ENCODE peak calls at places on chromosomes 1 and 21, in seven cellular contexts. One of them, this sample, is unnamed.
A peak's percentile ranks its signal among the peaks of the same experiment; 100 is the strongest.

GRCh38 chr1:55781944-55782482 is 566.8 kb upstream of the USP24 start:
- DNase-seq in SK-N-SH: no peak
- DNase-seq in A549: peak; percentile 3
- DNase-seq in ovary: no peak
- DNase-seq in sigmoid colon: peak; percentile 88
- DNase-seq in H1: no peak
- DNase-seq in upper lobe of left lung: no peak
- DNase-seq in this sample: no peak

GRCh38 chr1:206472454-206472853 is 2.2 kb downstream of the IKBKE start:
- DNase-seq in SK-N-SH: peak; percentile 42
- DNase-seq in A549: no peak
- DNase-seq in ovary: no peak
- DNase-seq in sigmoid colon: no peak
- DNase-seq in H1: no peak
- DNase-seq in upper lobe of left lung: peak; percentile 62
- DNase-seq in this sample: no peak

GRCh38 chr1:19323987-19324664 is 12.0 kb downstream of the SLC66A1 start:
- DNase-seq in SK-N-SH: no peak
- DNase-seq in A549: no peak
- DNase-seq in ovary: no peak
- DNase-seq in sigmoid colon: no peak
- DNase-seq in H1: no peak
- DNase-seq in upper lobe of left lung: no peak
- DNase-seq in this sample: no peak

GRCh38 chr1:112866981-112867380 is 89.0 kb downstream of the SLC16A1 start:
- DNase-seq in SK-N-SH: no peak
- DNase-seq in A549: no peak
- DNase-seq in ovary: no peak
- DNase-seq in sigmoid colon: no peak
- DNase-seq in H1: no peak
- DNase-seq in upper lobe of left lung: no peak
- DNase-seq in this sample: no peak

GRCh38 chr1:6927626-6928025 is 142.4 kb downstream of the CAMTA1 start:
- DNase-seq in SK-N-SH: peak; percentile 43
- DNase-seq in A549: no peak
- DNase-seq in ovary: no peak
- DNase-seq in sigmoid colon: no peak
- DNase-seq in H1: no peak
- DNase-seq in upper lobe of left lung: no peak
- DNase-seq in this sample: no peak

GRCh38 chr1:154193821-154194220 is 1.9 kb upstream of the TPM3 start:
- DNase-seq in SK-N-SH: no peak
- DNase-seq in A549: peak; percentile 27
- DNase-seq in ovary: no peak
- DNase-seq in sigmoid colon: no peak
- DNase-seq in H1: no peak
- DNase-seq in upper lobe of left lung: no peak
- DNase-seq in this sample: peak; percentile 46

GRCh38 chr1:199685369-199685768 is 342.1 kb upstream of the NR5A2 start:
- DNase-seq in SK-N-SH: no peak
- DNase-seq in A549: peak; percentile 60
- DNase-seq in ovary: no peak
- DNase-seq in sigmoid colon: no peak
- DNase-seq in H1: no peak
- DNase-seq in upper lobe of left lung: no peak
- DNase-seq in this sample: no peak

GRCh38 chr1:85464497-85465098 is 361 bp downstream of the DDAH1 start:
- DNase-seq in SK-N-SH: peak; percentile 81
- DNase-seq in A549: peak; percentile 55
- DNase-seq in ovary: peak; percentile 57
- DNase-seq in sigmoid colon: peak; percentile 81
- DNase-seq in H1: peak; percentile 83
- DNase-seq in upper lobe of left lung: peak; percentile 69
- DNase-seq in this sample: peak; percentile 68

GRCh38 chr1:147236448-147236847 is 6.0 kb upstream of the CHD1L start:
- DNase-seq in SK-N-SH: no peak
- DNase-seq in A549: no peak
- DNase-seq in ovary: no peak
- DNase-seq in sigmoid colon: no peak
- DNase-seq in H1: no peak
- DNase-seq in upper lobe of left lung: no peak
- DNase-seq in this sample: no peak

GRCh38 chr1:201883786-201884185 is 4.9 kb upstream of the SHISA4 start:
- DNase-seq in SK-N-SH: no peak
- DNase-seq in A549: no peak
- DNase-seq in ovary: no peak
- DNase-seq in sigmoid colon: no peak
- DNase-seq in H1: no peak
- DNase-seq in upper lobe of left lung: peak; percentile 42
- DNase-seq in this sample: no peak

GRCh38 chr21:35925497-35925896 is 134.8 kb downstream of the SETD4 start:
- DNase-seq in SK-N-SH: no peak
- DNase-seq in A549: no peak
- DNase-seq in ovary: no peak
- DNase-seq in sigmoid colon: peak; percentile 69
- DNase-seq in H1: no peak
- DNase-seq in upper lobe of left lung: peak; percentile 35
- DNase-seq in this sample: peak; percentile 39

GRCh38 chr1:74245168-74245753 is 10.1 kb downstream of the TNNI3K start:
- DNase-seq in SK-N-SH: no peak
- DNase-seq in A549: no peak
- DNase-seq in ovary: no peak
- DNase-seq in sigmoid colon: no peak
- DNase-seq in H1: peak; percentile 68
- DNase-seq in upper lobe of left lung: no peak
- DNase-seq in this sample: no peak

GRCh38 chr1:231702804-231703203 is 76.2 kb downstream of the DISC1 start:
- DNase-seq in SK-N-SH: no peak
- DNase-seq in A549: no peak
- DNase-seq in ovary: no peak
- DNase-seq in sigmoid colon: no peak
- DNase-seq in H1: no peak
- DNase-seq in upper lobe of left lung: no peak
- DNase-seq in this sample: no peak

GRCh38 chr1:25727819-25728286 is 72.1 kb upstream of the SELENON start:
- DNase-seq in SK-N-SH: peak; percentile 82
- DNase-seq in A549: no peak
- DNase-seq in ovary: peak; percentile 86
- DNase-seq in sigmoid colon: peak; percentile 89
- DNase-seq in H1: peak; percentile 50
- DNase-seq in upper lobe of left lung: peak; percentile 35
- DNase-seq in this sample: peak; percentile 79

GRCh38 chr1:219555031-219555667 is 57.8 kb downstream of the ZC3H11B start:
- DNase-seq in SK-N-SH: no peak
- DNase-seq in A549: peak; percentile 61
- DNase-seq in ovary: no peak
- DNase-seq in sigmoid colon: no peak
- DNase-seq in H1: no peak
- DNase-seq in upper lobe of left lung: no peak
- DNase-seq in this sample: no peak

GRCh38 chr1:47866631-47867446 is 130.3 kb downstream of the TRABD2B start:
- DNase-seq in SK-N-SH: no peak
- DNase-seq in A549: no peak
- DNase-seq in ovary: no peak
- DNase-seq in sigmoid colon: no peak
- DNase-seq in H1: no peak
- DNase-seq in upper lobe of left lung: no peak
- DNase-seq in this sample: no peak

GRCh38 chr1:87292684-87293493 is 35.8 kb upstream of the LMO4 start:
- DNase-seq in SK-N-SH: peak; percentile 57
- DNase-seq in A549: peak; percentile 48
- DNase-seq in ovary: peak; percentile 64
- DNase-seq in sigmoid colon: no peak
- DNase-seq in H1: peak; percentile 78
- DNase-seq in upper lobe of left lung: peak; percentile 40
- DNase-seq in this sample: peak; percentile 63

GRCh38 chr1:200660719-200661118 is 9.0 kb downstream of the DDX59 start:
- DNase-seq in SK-N-SH: no peak
- DNase-seq in A549: no peak
- DNase-seq in ovary: peak; percentile 28
- DNase-seq in sigmoid colon: peak; percentile 75
- DNase-seq in H1: no peak
- DNase-seq in upper lobe of left lung: no peak
- DNase-seq in this sample: no peak

GRCh38 chr1:164667010-164667409 is 108.0 kb downstream of the PBX1 start:
- DNase-seq in SK-N-SH: no peak
- DNase-seq in A549: no peak
- DNase-seq in ovary: no peak
- DNase-seq in sigmoid colon: no peak
- DNase-seq in H1: no peak
- DNase-seq in upper lobe of left lung: no peak
- DNase-seq in this sample: no peak

GRCh38 chr1:94679336-94680007 is 137.9 kb upstream of the F3 start:
- DNase-seq in SK-N-SH: no peak
- DNase-seq in A549: no peak
- DNase-seq in ovary: no peak
- DNase-seq in sigmoid colon: peak; percentile 91
- DNase-seq in H1: no peak
- DNase-seq in upper lobe of left lung: no peak
- DNase-seq in this sample: no peak

GRCh38 chr1:159753386-159753785 is 27.4 kb upstream of the DUSP23 start:
- DNase-seq in SK-N-SH: no peak
- DNase-seq in A549: no peak
- DNase-seq in ovary: no peak
- DNase-seq in sigmoid colon: no peak
- DNase-seq in H1: no peak
- DNase-seq in upper lobe of left lung: no peak
- DNase-seq in this sample: no peak

GRCh38 chr1:215777370-215777925 is 210.3 kb downstream of the KCTD3 start:
- DNase-seq in SK-N-SH: no peak
- DNase-seq in A549: no peak
- DNase-seq in ovary: no peak
- DNase-seq in sigmoid colon: no peak
- DNase-seq in H1: no peak
- DNase-seq in upper lobe of left lung: no peak
- DNase-seq in this sample: no peak

GRCh38 chr1:113930499-113931161 is 1.5 kb downstream of the HIPK1 start:
- DNase-seq in SK-N-SH: peak; percentile 43
- DNase-seq in A549: peak; percentile 27
- DNase-seq in ovary: no peak
- DNase-seq in sigmoid colon: no peak
- DNase-seq in H1: no peak
- DNase-seq in upper lobe of left lung: peak; percentile 68
- DNase-seq in this sample: no peak

GRCh38 chr1:113929750-113930498 is 800 bp downstream of the HIPK1 start:
- DNase-seq in SK-N-SH: no peak
- DNase-seq in A549: no peak
- DNase-seq in ovary: peak; percentile 49
- DNase-seq in sigmoid colon: peak; percentile 76
- DNase-seq in H1: peak; percentile 69
- DNase-seq in upper lobe of left lung: peak; percentile 71
- DNase-seq in this sample: peak; percentile 63

GRCh38 chr1:113928129-113928949 is 785 bp upstream of the HIPK1 start:
- DNase-seq in SK-N-SH: no peak
- DNase-seq in A549: no peak
- DNase-seq in ovary: no peak
- DNase-seq in sigmoid colon: no peak
- DNase-seq in H1: no peak
- DNase-seq in upper lobe of left lung: no peak
- DNase-seq in this sample: no peak

GRCh38 chr1:113931456-113931855 is 2.3 kb downstream of the HIPK1 start:
- DNase-seq in SK-N-SH: no peak
- DNase-seq in A549: no peak
- DNase-seq in ovary: no peak
- DNase-seq in sigmoid colon: no peak
- DNase-seq in H1: no peak
- DNase-seq in upper lobe of left lung: no peak
- DNase-seq in this sample: no peak

GRCh38 chr1:113928950-113929749 is at the start of gene HIPK1:
- DNase-seq in SK-N-SH: peak; percentile 95
- DNase-seq in A549: peak; percentile 83
- DNase-seq in ovary: peak; percentile 93
- DNase-seq in sigmoid colon: peak; percentile 95
- DNase-seq in H1: peak; percentile 96
- DNase-seq in upper lobe of left lung: peak; percentile 96
- DNase-seq in this sample: peak; percentile 95
- TF ChIP-seq EP300 in SK-N-SH: peak; percentile 45
- TF ChIP-seq EP300 in A549: no peak
- TF ChIP-seq EP300 in ovary: peak; percentile 29
- TF ChIP-seq EP300 in sigmoid colon: no peak
- TF ChIP-seq EP300 in H1: no peak
- TF ChIP-seq EP300 in upper lobe of left lung: no peak
- TF ChIP-seq EP300 in this sample: no peak

GRCh38 chr1:10673305-10673704 is 123.1 kb downstream of the CASZ1 start:
- DNase-seq in SK-N-SH: no peak
- DNase-seq in A549: no peak
- DNase-seq in ovary: no peak
- DNase-seq in sigmoid colon: no peak
- DNase-seq in H1: no peak
- DNase-seq in upper lobe of left lung: no peak
- DNase-seq in this sample: no peak
- H3K27ac ChIP-seq in SK-N-SH: no peak overlapping the region
- H3K27ac ChIP-seq in A549: no peak overlapping the region
- H3K27ac ChIP-seq in ovary: no peak overlapping the region
- H3K27ac ChIP-seq in sigmoid colon: peak overlapping the region; percentile 69
- H3K27ac ChIP-seq in H1: no peak overlapping the region
- H3K27ac ChIP-seq in upper lobe of left lung: peak overlapping the region; percentile 89
- H3K27ac ChIP-seq in this sample: peak overlapping the region; percentile 97

DNA sequence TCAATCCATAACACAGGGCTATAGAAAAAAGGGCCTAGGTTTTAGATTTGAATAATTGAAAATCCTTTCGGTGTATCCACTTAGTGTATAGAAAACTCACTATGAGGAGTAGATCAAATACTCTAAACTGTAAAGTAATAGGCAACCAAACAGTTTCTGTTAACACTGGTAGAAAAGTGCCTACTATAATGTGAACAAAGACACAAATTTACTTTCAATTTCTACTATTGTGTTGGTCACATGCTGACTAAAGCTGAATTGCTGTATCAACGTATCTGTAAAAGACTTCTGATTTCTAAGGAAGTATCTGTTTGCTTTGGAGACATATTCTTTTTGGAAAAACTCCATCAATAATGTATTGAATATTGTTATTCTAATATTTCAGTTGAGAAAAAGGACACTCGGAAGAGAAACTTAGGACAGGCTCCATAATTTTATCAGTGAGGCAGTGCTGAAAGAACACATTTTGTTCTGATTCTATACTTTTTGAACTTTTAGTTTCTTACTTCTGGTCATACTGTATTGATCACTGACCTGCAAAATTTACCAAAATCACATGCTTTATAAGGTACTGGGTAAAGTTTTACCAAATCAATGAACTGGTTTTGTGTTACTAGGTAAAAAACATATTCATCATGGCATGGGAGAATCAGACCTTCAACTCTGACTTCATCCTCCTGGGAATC is at the start of gene OR2M5:
- DNase-seq in SK-N-SH: no peak
- DNase-seq in A549: no peak
- DNase-seq in ovary: no peak
- DNase-seq in sigmoid colon: no peak
- DNase-seq in H1: no peak
- DNase-seq in upper lobe of left lung: no peak
- DNase-seq in this sample: no peak
- H3K9me3 ChIP-seq in SK-N-SH: no peaks in the 10 kb centered on the region
- H3K9me3 ChIP-seq in A549: no peaks in the 10 kb centered on the region
- H3K9me3 ChIP-seq in ovary: no peaks in the 10 kb centered on the region
- H3K9me3 ChIP-seq in sigmoid colon: no peaks in the 10 kb centered on the region
- H3K9me3 ChIP-seq in H1: peaks cover 62% of the 10 kb centered on the region
- H3K9me3 ChIP-seq in upper lobe of left lung: no peaks in the 10 kb centered on the region
- H3K9me3 ChIP-seq in this sample: peaks cover 5% of the 10 kb centered on the region

GRCh38 chr1:70042090-70042716 is 163.2 kb downstream of the LRRC40 start:
- DNase-seq in SK-N-SH: no peak
- DNase-seq in A549: no peak
- DNase-seq in ovary: no peak
- DNase-seq in sigmoid colon: no peak
- DNase-seq in H1: no peak
- DNase-seq in upper lobe of left lung: no peak
- DNase-seq in this sample: no peak
- TF ChIP-seq EP300 in SK-N-SH: no peak
- TF ChIP-seq EP300 in A549: no peak
- TF ChIP-seq EP300 in ovary: no peak
- TF ChIP-seq EP300 in sigmoid colon: no peak
- TF ChIP-seq EP300 in H1: no peak
- TF ChIP-seq EP300 in upper lobe of left lung: no peak
- TF ChIP-seq EP300 in this sample: no peak